ENCODE peak calls at places on chromosome 13, in five cellular contexts. Y is tibial artery, I is GM18507, Q is sciatic nerve, Z is cardiac fibroblast. A is an unnamed sample.

GRCh38 chr13:104099750-104100149 is 1033.5 kb upstream of the SLC10A2 start:
- DNase-seq in Y (no peak), I (no peak), Q (no peak), Z (no peak), A (no peak)

GRCh38 chr13:74325106-74325505 is 190.9 kb upstream of the KLF12 start:
- DNase-seq in Z (peak), Q (no peak), I (no peak), Y (no peak), A (peak)

GRCh38 chr13:99626461-99627082 is 125.3 kb downstream of the TM9SF2 start:
- DNase-seq in Y (peak), I (no peak), Q (no peak), Z (peak), A (peak)

GRCh38 chr13:26872444-26873173 is 112.0 kb upstream of the GPR12 start:
- DNase-seq in Z (peak), Q (peak), Y (no peak), I (no peak), A (peak)

GRCh38 chr13:94309997-94310842 is 169.3 kb downstream of the DCT start:
- DNase-seq in Q (no peak), Z (peak), Y (no peak), I (no peak), A (peak)

GRCh38 chr13:43267916-43268315 is 244.5 kb downstream of the DNAJC15 start:
- DNase-seq in Q (no peak), Y (no peak), Z (no peak), I (no peak), A (no peak)

GRCh38 chr13:112531263-112531794 is 56.6 kb downstream of the TUBGCP3 start:
- DNase-seq in Y (no peak), I (no peak), Q (no peak), Z (no peak), A (no peak)

GRCh38 chr13:74794147-74794546 is 659.9 kb upstream of the KLF12 start:
- DNase-seq in Z (no peak), Q (no peak), Y (no peak), I (no peak), A (no peak)

GRCh38 chr13:51577690-51578089 is 6.6 kb upstream of the WDFY2 start:
- DNase-seq in Z (no peak), Y (no peak), I (no peak), Q (no peak), A (no peak)

GRCh38 chr13:49812806-49813205 is 20.3 kb upstream of the KPNA3 start:
- DNase-seq in Y (no peak), Z (no peak), I (no peak), Q (no peak), A (no peak)

GRCh38 chr13:39039033-39039432 is 777 bp downstream of the NHLRC3 start:
- DNase-seq in Q (no peak), Y (no peak), Z (no peak), I (no peak), A (no peak)

GRCh38 chr13:48222358-48223015 is 10.5 kb upstream of the ITM2B start:
- DNase-seq in I (no peak), Z (peak), Q (no peak), Y (peak), A (no peak)

GRCh38 chr13:106450991-106451390 is 84.5 kb downstream of the EFNB2 start:
- DNase-seq in Q (no peak), Z (no peak), I (no peak), Y (no peak), A (no peak)

GRCh38 chr13:49664606-49665005 is 26.7 kb downstream of the EBPL start:
- DNase-seq in I (no peak), Y (no peak), Z (no peak), Q (no peak), A (no peak)

GRCh38 chr13:100440756-100441421 is 147.7 kb downstream of the GGACT start:
- DNase-seq in I (no peak), Y (no peak), Z (peak), Q (no peak), A (peak)

GRCh38 chr13:49627831-49628652 is at the start of gene ARL11:
- DNase-seq in I (peak), Q (peak), Y (peak), Z (no peak), A (no peak)

GRCh38 chr13:89205856-89206255 is 1534.7 kb downstream of the SLITRK5 start:
- DNase-seq in Q (no peak), I (no peak), Y (no peak), Z (no peak), A (no peak)

GRCh38 chr13:50677687-50678463 is 165.6 kb downstream of the DLEU7 start:
- DNase-seq in Y (no peak), Z (peak), Q (no peak), I (no peak), A (peak)

GRCh38 chr13:67735651-67736050 is 505.5 kb upstream of the PCDH9 start:
- DNase-seq in Q (no peak), Z (no peak), I (no peak), Y (no peak), A (peak)

GRCh38 chr13:38824342-38824741 is 137.5 kb downstream of the FREM2 start:
- DNase-seq in Z (no peak), Y (no peak), I (no peak), Q (no peak), A (no peak)

GRCh38 chr13:75600371-75600770 is 35.8 kb upstream of the LMO7 start:
- DNase-seq in Q (no peak), Z (no peak), I (no peak), Y (no peak), A (no peak)

GRCh38 chr13:95099541-95099940 is 201.7 kb downstream of the ABCC4 start:
- DNase-seq in I (no peak), Y (no peak), Q (no peak), Z (peak), A (peak)

GRCh38 chr13:93561553-93561952 is 334.9 kb downstream of the GPC6 start:
- DNase-seq in Z (no peak), Q (no peak), I (no peak), Y (no peak), A (no peak)

GRCh38 chr13:21458816-21459701 is at the start of gene ZDHHC20:
- DNase-seq in Z (peak), Y (peak), I (peak), Q (peak), A (peak)

GRCh38 chr13:95896302-95896701 is 156.9 kb downstream of the UGGT2 start:
- DNase-seq in Z (peak), Y (no peak), Q (no peak), I (no peak), A (peak)

GRCh38 chr13:114142137-114142550 is 9.7 kb upstream of the RASA3 start:
- DNase-seq in Q (no peak), Y (no peak), I (no peak), Z (no peak), A (no peak)

GRCh38 chr13:112959206-112959605 is 9.8 kb upstream of the MCF2L start:
- DNase-seq in Z (peak), Y (no peak), I (no peak), Q (peak), A (no peak)

GRCh38 chr13:91078093-91078679 is 269.3 kb upstream of the MIR17HG start:
- DNase-seq in Y (no peak), Z (peak), I (no peak), Q (no peak), A (peak)

GRCh38 chr13:101838305-101838835 is 385.9 kb downstream of the ITGBL1 start:
- DNase-seq in Z (peak), Q (no peak), I (no peak), Y (no peak), A (peak)

GRCh38 chr13:25811506-25811905 is 240.3 kb downstream of the SHISA2 start:
- DNase-seq in Z (no peak), I (no peak), Q (no peak), Y (no peak), A (no peak)

GRCh38 chr13:66483712-66484111 is 746.4 kb downstream of the PCDH9 start:
- DNase-seq in I (no peak), Z (no peak), Y (no peak), Q (no peak), A (no peak)